ENCODE peak calls at places on chromosome 13, in eight cellular contexts. F is A673; Q is AG20443; N is RWPE1; Y is ecto neural progenitor cell; X is GM23338; D is foreskin fibroblast; J is activated CD4-positive, CD25-positive, alpha-beta regulatory T cell. G is an unnamed sample.
A peak's percentile ranks its signal among the peaks of the same experiment; 100 is the strongest.

GRCh38 chr13:97403893-97404683 is 29.9 kb upstream of the RAP2A start:
- DNase-seq in Y (no peak), F (no peak), J (no peak), D (peak; percentile 70), X (no peak), Q (peak; percentile 37), N (no peak), G (no peak)

GRCh38 chr13:28246891-28247290 is 108.5 kb downstream of the PAN3 start:
- DNase-seq in D (peak; percentile 15), Q (no peak), Y (no peak), J (no peak), F (no peak), N (no peak), X (no peak), G (no peak)

GRCh38 chr13:24181991-24182702 is 21.6 kb downstream of the SPATA13 start:
- DNase-seq in Y (no peak), J (no peak), X (no peak), Q (no peak), N (no peak), F (no peak), D (peak; percentile 58), G (no peak)

GRCh38 chr13:19864018-19864338 is 529 bp upstream of the ZMYM5 start:
- DNase-seq in N (no peak), F (no peak), D (peak; percentile 83), X (peak; percentile 54), J (peak; percentile 54), Q (peak; percentile 70), Y (no peak), G (peak; percentile 77)

GRCh38 chr13:113787694-113788093 is 28.7 kb downstream of the TMEM255B start:
- DNase-seq in Q (no peak), Y (no peak), X (no peak), N (no peak), J (no peak), F (no peak), D (no peak), G (no peak)

GRCh38 chr13:92681239-92681638 is 545.4 kb upstream of the GPC6 start:
- DNase-seq in X (peak; percentile 44), N (no peak), Q (no peak), Y (no peak), J (no peak), F (no peak), D (no peak), G (no peak)

GRCh38 chr13:99421758-99422555 is 79.3 kb upstream of the TM9SF2 start:
- DNase-seq in F (no peak), Q (no peak), X (no peak), N (no peak), Y (no peak), D (no peak), J (no peak), G (no peak)

GRCh38 chr13:51957377-51958216 is 53.7 kb downstream of the ATP7B start:
- DNase-seq in Q (no peak), Y (no peak), D (no peak), X (no peak), N (no peak), F (no peak), J (no peak), G (no peak)

GRCh38 chr13:113854238-113855011 is 9.5 kb downstream of the GAS6 start:
- DNase-seq in X (no peak), J (no peak), Q (peak; percentile 69), D (peak; percentile 84), Y (peak; percentile 47), F (no peak), N (no peak), G (no peak)

GRCh38 chr13:112779856-112780604 is 90.2 kb downstream of the ATP11A start:
- DNase-seq in Y (peak; percentile 41), X (no peak), D (peak; percentile 27), F (no peak), Q (no peak), J (no peak), N (no peak), G (no peak)

GRCh38 chr13:98749501-98749900 is 3.0 kb downstream of the SLC15A1 start:
- DNase-seq in Y (no peak), D (peak; percentile 71), N (no peak), Q (peak; percentile 85), F (no peak), J (no peak), X (no peak), G (no peak)

GRCh38 chr13:25469179-25469545 is 97.4 kb downstream of the ATP8A2 start:
- DNase-seq in N (no peak), Y (no peak), Q (no peak), J (no peak), X (peak; percentile 69), F (no peak), D (peak; percentile 9), G (no peak)

GRCh38 chr13:79662882-79663281 is 181.9 kb downstream of the NDFIP2 start:
- DNase-seq in Y (no peak), J (no peak), F (no peak), N (no peak), D (peak; percentile 46), X (peak; percentile 11), Q (no peak), G (no peak)

G was measured in NK-92 treated with Interleukin-12 subunit alpha and Interleukin-12 subunit beta, amount 100 ng/mL, for 24 hours.